ENCODE peak calls at places on chromosomes 4 and X, in five cellular contexts. D, C, Y, N and S are unnamed samples.

GRCh38 chrX:41711021-41711667 is 12.8 kb upstream of the GPR82 start:
- DNase-seq in D (no peak), C (no peak), Y (no peak), N (no peak), S (no peak)

GRCh38 chr4:1298461-1298860 is 8.8 kb downstream of the MAEA start:
- DNase-seq in D (no peak), C (no peak), Y (no peak), N (no peak), S (no peak)

GRCh38 chr4:79597266-79597665 is 189.2 kb upstream of the GK2 start:
- DNase-seq in D (peak), C (no peak), Y (no peak), N (peak), S (no peak)

GRCh38 chr4:105186701-105187158 is 40.1 kb downstream of the TET2 start:
- DNase-seq in D (no peak), C (no peak), Y (no peak), N (peak), S (no peak)

GRCh38 chrX:139563251-139563650 is 32.7 kb downstream of the F9 start:
- DNase-seq in D (no peak), C (no peak), Y (no peak), N (no peak), S (no peak)

GRCh38 chrX:36575670-36576069 is 432.5 kb upstream of the FAM47C start:
- DNase-seq in D (no peak), C (no peak), Y (no peak), N (no peak), S (no peak)

GRCh38 chrX:114361076-114361475 is 222.8 kb upstream of the HTR2C start:
- DNase-seq in D (no peak), C (no peak), Y (no peak), N (no peak), S (no peak)

GRCh38 chr4:145679991-145680455 is at the start of gene C4orf51:
- DNase-seq in D (peak), C (no peak), Y (no peak), N (peak), S (no peak)

GRCh38 chr4:181161669-181162068 is 1081.5 kb upstream of the TENM3 start:
- DNase-seq in D (no peak), C (no peak), Y (no peak), N (no peak), S (no peak)

GRCh38 chr4:82715731-82716617 is 82.6 kb downstream of the SCD5 start:
- DNase-seq in D (peak), C (no peak), Y (no peak), N (peak), S (no peak)